ENCODE peak calls at places on chromosome 9, in four cellular contexts. One of them, this sample, is unnamed.
A peak's percentile ranks its signal among the peaks of the same experiment; 100 is the strongest.

GRCh38 chr9:114312513-114312875 is 10.4 kb upstream of the ORM1 start:
- DNase-seq in heart left ventricle: no peak
- DNase-seq in fibroblast of mammary gland: no peak
- DNase-seq in pancreas: no peak
- DNase-seq in this sample: no peak

GRCh38 chr9:114070188-114071103 is 7.7 kb downstream of the AMBP start:
- DNase-seq in fibroblast of mammary gland: no peak
- DNase-seq in pancreas: no peak
- DNase-seq in heart left ventricle: no peak
- DNase-seq in this sample: no peak

GRCh38 chr9:86500667-86501435 is 146.6 kb upstream of the TUT7 start:
- DNase-seq in heart left ventricle: no peak
- DNase-seq in pancreas: no peak
- DNase-seq in fibroblast of mammary gland: peak; percentile 95
- DNase-seq in this sample: peak; percentile 92

GRCh38 chr9:18526686-18527085 is 52.7 kb downstream of the ADAMTSL1 start:
- DNase-seq in heart left ventricle: no peak
- DNase-seq in pancreas: no peak
- DNase-seq in fibroblast of mammary gland: no peak
- DNase-seq in this sample: no peak

GRCh38 chr9:76926324-76926731 is 20.4 kb upstream of the PRUNE2 start:
- DNase-seq in pancreas: no peak
- DNase-seq in heart left ventricle: no peak
- DNase-seq in fibroblast of mammary gland: peak; percentile 98
- DNase-seq in this sample: peak; percentile 99

GRCh38 chr9:112558476-112558875 is 71.8 kb downstream of the KIAA1958 start:
- DNase-seq in fibroblast of mammary gland: peak; percentile 63
- DNase-seq in pancreas: no peak
- DNase-seq in heart left ventricle: no peak
- DNase-seq in this sample: peak; percentile 51

GRCh38 chr9:114798793-114799427 is 6.9 kb downstream of the TNFSF15 start:
- DNase-seq in fibroblast of mammary gland: no peak
- DNase-seq in heart left ventricle: no peak
- DNase-seq in pancreas: no peak
- DNase-seq in this sample: no peak

GRCh38 chr9:113528811-113529210 is 65.3 kb downstream of the RGS3 start:
- DNase-seq in pancreas: no peak
- DNase-seq in fibroblast of mammary gland: no peak
- DNase-seq in heart left ventricle: no peak
- DNase-seq in this sample: no peak

GRCh38 chr9:126939821-126940221 is 25.2 kb downstream of the RALGPS1 start:
- DNase-seq in pancreas: peak; percentile 53
- DNase-seq in heart left ventricle: no peak
- DNase-seq in fibroblast of mammary gland: no peak
- DNase-seq in this sample: no peak

GRCh38 chr9:6076856-6077255 is 61.4 kb upstream of the RANBP6 start:
- DNase-seq in heart left ventricle: no peak
- DNase-seq in fibroblast of mammary gland: peak; percentile 63
- DNase-seq in pancreas: no peak
- DNase-seq in this sample: peak; percentile 79

GRCh38 chr9:129624168-129624759 is 1.7 kb upstream of the NTMT1 start:
- DNase-seq in fibroblast of mammary gland: peak; percentile 60
- DNase-seq in pancreas: no peak
- DNase-seq in heart left ventricle: no peak
- DNase-seq in this sample: peak; percentile 60

GRCh38 chr9:12775373-12775962 is 648 bp downstream of the LURAP1L start:
- DNase-seq in pancreas: no peak
- DNase-seq in heart left ventricle: peak; percentile 29
- DNase-seq in fibroblast of mammary gland: no peak
- DNase-seq in this sample: no peak

GRCh38 chr9:82987370-82987769 is 75.6 kb downstream of the RASEF start:
- DNase-seq in pancreas: no peak
- DNase-seq in fibroblast of mammary gland: no peak
- DNase-seq in heart left ventricle: no peak
- DNase-seq in this sample: no peak

GRCh38 chr9:27497883-27498553 is 26.1 kb upstream of the IFNK start:
- DNase-seq in heart left ventricle: no peak
- DNase-seq in fibroblast of mammary gland: no peak
- DNase-seq in pancreas: no peak
- DNase-seq in this sample: no peak

GRCh38 chr9:132670359-132670815 is at the start of gene GTF3C4:
- DNase-seq in fibroblast of mammary gland: peak; percentile 75
- DNase-seq in heart left ventricle: peak; percentile 88
- DNase-seq in pancreas: peak; percentile 76
- DNase-seq in this sample: peak; percentile 82

GRCh38 chr9:18623201-18623600 is 149.2 kb downstream of the ADAMTSL1 start:
- DNase-seq in pancreas: no peak
- DNase-seq in heart left ventricle: no peak
- DNase-seq in fibroblast of mammary gland: no peak
- DNase-seq in this sample: no peak

GRCh38 chr9:81389569-81389993 is 299.8 kb downstream of the TLE1 start:
- DNase-seq in heart left ventricle: no peak
- DNase-seq in fibroblast of mammary gland: peak; percentile 98
- DNase-seq in pancreas: no peak
- DNase-seq in this sample: peak; percentile 96

GRCh38 chr9:94525396-94526035 is 29.4 kb upstream of the PCAT7 start:
- DNase-seq in pancreas: no peak
- DNase-seq in heart left ventricle: no peak
- DNase-seq in fibroblast of mammary gland: no peak
- DNase-seq in this sample: no peak

GRCh38 chr9:130282000-130282700 is 16.6 kb downstream of the HMCN2 start:
- DNase-seq in pancreas: no peak
- DNase-seq in heart left ventricle: no peak
- DNase-seq in fibroblast of mammary gland: no peak
- DNase-seq in this sample: no peak

GRCh38 chr9:88953401-88954029 is 37.8 kb upstream of the S1PR3 start:
- DNase-seq in pancreas: no peak
- DNase-seq in fibroblast of mammary gland: peak; percentile 88
- DNase-seq in heart left ventricle: no peak
- DNase-seq in this sample: peak; percentile 76

GRCh38 chr9:86629530-86629929 is 275.3 kb upstream of the TUT7 start:
- DNase-seq in pancreas: no peak
- DNase-seq in fibroblast of mammary gland: no peak
- DNase-seq in heart left ventricle: no peak
- DNase-seq in this sample: no peak

GRCh38 chr9:135079676-135080075 is 7.8 kb upstream of the OLFM1 start:
- DNase-seq in pancreas: no peak
- DNase-seq in heart left ventricle: peak; percentile 13
- DNase-seq in fibroblast of mammary gland: no peak
- DNase-seq in this sample: no peak

GRCh38 chr9:83920469-83920941 is 727 bp downstream of the KIF27 start:
- DNase-seq in pancreas: peak; percentile 61
- DNase-seq in heart left ventricle: no peak
- DNase-seq in fibroblast of mammary gland: peak; percentile 26
- DNase-seq in this sample: peak; percentile 61

GRCh38 chr9:84140535-84141101 is 160.0 kb downstream of the RMI1 start:
- DNase-seq in heart left ventricle: no peak
- DNase-seq in pancreas: no peak
- DNase-seq in fibroblast of mammary gland: peak; percentile 14
- DNase-seq in this sample: peak; percentile 16

GRCh38 chr9:103700558-103700957 is 393.6 kb upstream of the SMC2 start:
- DNase-seq in pancreas: no peak
- DNase-seq in fibroblast of mammary gland: no peak
- DNase-seq in heart left ventricle: no peak
- DNase-seq in this sample: no peak

GRCh38 chr9:98251554-98251953 is 3.9 kb downstream of the TBC1D2 start:
- DNase-seq in pancreas: no peak
- DNase-seq in heart left ventricle: no peak
- DNase-seq in fibroblast of mammary gland: peak; percentile 87
- DNase-seq in this sample: peak; percentile 85

GRCh38 chr9:88011005-88011766 is 36.9 kb upstream of the CDK20 start:
- DNase-seq in heart left ventricle: no peak
- DNase-seq in pancreas: no peak
- DNase-seq in fibroblast of mammary gland: peak; percentile 24
- DNase-seq in this sample: peak; percentile 11

GRCh38 chr9:84932915-84933527 is 263.5 kb downstream of the NTRK2 start:
- DNase-seq in pancreas: no peak
- DNase-seq in heart left ventricle: no peak
- DNase-seq in fibroblast of mammary gland: no peak
- DNase-seq in this sample: no peak

GRCh38 chr9:842918-843468 is 1.5 kb downstream of the DMRT1 start:
- DNase-seq in fibroblast of mammary gland: no peak
- DNase-seq in heart left ventricle: no peak
- DNase-seq in pancreas: no peak
- DNase-seq in this sample: no peak

GRCh38 chr9:846852-847251 is 5.4 kb downstream of the DMRT1 start:
- DNase-seq in fibroblast of mammary gland: no peak
- DNase-seq in pancreas: no peak
- DNase-seq in heart left ventricle: no peak
- DNase-seq in this sample: no peak

GRCh38 chr9:847505-847904 is 6.0 kb downstream of the DMRT1 start:
- DNase-seq in fibroblast of mammary gland: no peak
- DNase-seq in heart left ventricle: no peak
- DNase-seq in pancreas: no peak
- DNase-seq in this sample: no peak

GRCh38 chr9:840343-840742 is 1.2 kb upstream of the DMRT1 start:
- DNase-seq in fibroblast of mammary gland: no peak
- DNase-seq in pancreas: no peak
- DNase-seq in heart left ventricle: no peak
- DNase-seq in this sample: no peak

DNA sequence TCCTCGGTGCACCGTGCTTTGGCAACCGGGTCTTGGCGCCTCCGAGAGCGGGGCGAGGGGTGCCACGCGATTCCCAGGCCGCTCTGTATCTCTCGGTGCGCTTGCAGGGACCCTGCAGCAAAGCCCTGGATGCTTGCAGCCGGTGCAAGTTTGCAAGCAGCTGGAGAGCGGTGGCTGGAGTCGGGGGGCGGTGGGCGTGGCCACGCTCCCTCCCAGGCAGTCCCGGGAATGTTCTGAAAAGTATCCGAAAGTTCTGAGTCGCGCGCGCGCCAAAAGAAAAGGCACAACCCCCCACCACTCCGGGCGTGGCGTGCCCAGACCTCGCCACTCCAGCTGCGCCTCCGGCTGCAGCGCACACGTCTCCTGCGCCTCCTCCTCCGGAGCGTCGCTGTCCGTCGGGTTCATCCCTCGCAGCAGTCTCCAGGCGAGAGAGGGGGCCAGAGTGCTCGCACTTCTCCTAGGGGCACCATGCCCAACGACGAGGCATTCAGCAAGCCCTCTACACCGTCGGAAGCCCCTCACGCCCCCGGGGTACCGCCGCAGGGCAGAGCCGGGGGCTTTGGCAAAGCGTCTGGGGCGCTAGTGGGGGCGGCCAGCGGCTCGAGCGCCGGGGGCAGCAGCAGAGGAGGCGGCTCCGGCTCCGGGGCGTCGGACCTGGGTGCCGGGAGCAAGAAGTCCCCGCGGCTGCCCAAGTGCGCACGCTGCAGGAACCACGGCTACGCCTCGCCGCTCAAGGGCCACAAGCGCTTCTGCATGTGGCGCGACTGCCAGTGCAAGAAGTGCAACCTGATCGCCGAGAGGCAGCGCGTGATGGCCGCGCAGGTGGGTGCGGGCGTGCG is at the start of gene DMRT1:
- DNase-seq in fibroblast of mammary gland: no peak
- DNase-seq in heart left ventricle: no peak
- DNase-seq in pancreas: no peak
- DNase-seq in this sample: no peak
- H3K4me3 ChIP-seq in fibroblast of mammary gland: no peak within 1 kb of the TSS
- H3K4me3 ChIP-seq in heart left ventricle: no peak within 1 kb of the TSS
- H3K4me3 ChIP-seq in pancreas: no peak within 1 kb of the TSS
- H3K4me3 ChIP-seq in this sample: no peak within 1 kb of the TSS

GRCh38 chr9:136544549-136545064 is 1.2 kb downstream of the NOTCH1 start:
- DNase-seq in fibroblast of mammary gland: peak; percentile 15
- DNase-seq in pancreas: peak; percentile 92
- DNase-seq in heart left ventricle: peak; percentile 80
- DNase-seq in this sample: peak; percentile 37

GRCh38 chr9:136541709-136542108 is 4.1 kb downstream of the NOTCH1 start:
- DNase-seq in heart left ventricle: no peak
- DNase-seq in pancreas: no peak
- DNase-seq in fibroblast of mammary gland: no peak
- DNase-seq in this sample: no peak

GRCh38 chr9:136543830-136544548 is 1.9 kb downstream of the NOTCH1 start:
- DNase-seq in pancreas: peak; percentile 70
- DNase-seq in heart left ventricle: no peak
- DNase-seq in fibroblast of mammary gland: no peak
- DNase-seq in this sample: peak; percentile 12

GRCh38 chr9:136542246-136543041 is 3.4 kb downstream of the NOTCH1 start:
- DNase-seq in fibroblast of mammary gland: no peak
- DNase-seq in pancreas: no peak
- DNase-seq in heart left ventricle: no peak
- DNase-seq in this sample: no peak

DNA sequence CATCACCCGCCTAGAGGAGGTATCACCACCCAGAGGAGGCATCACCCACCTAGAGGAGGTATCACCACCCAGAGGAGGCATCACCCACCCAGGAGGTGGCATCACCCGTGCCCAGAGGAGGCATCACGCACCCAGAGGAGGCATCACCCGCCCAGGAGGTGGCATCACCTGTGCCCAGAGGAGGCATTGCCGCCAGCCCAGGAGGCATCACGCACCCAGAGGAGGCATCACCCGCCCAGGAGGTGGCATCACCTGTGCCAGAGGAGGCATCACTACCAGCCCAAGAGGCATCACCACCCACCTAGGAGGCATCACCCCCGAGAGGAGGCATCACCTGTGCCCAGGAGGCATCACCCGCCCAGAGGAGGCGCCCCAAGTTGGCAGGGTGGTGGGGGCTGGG is 2.6 kb downstream of the NOTCH1 start:
- DNase-seq in fibroblast of mammary gland: no peak
- DNase-seq in heart left ventricle: no peak
- DNase-seq in pancreas: no peak
- DNase-seq in this sample: no peak
- H3K4me3 ChIP-seq in fibroblast of mammary gland: no peak overlapping the region
- H3K4me3 ChIP-seq in heart left ventricle: peak overlapping the region; percentile 96
- H3K4me3 ChIP-seq in pancreas: peak overlapping the region; percentile 90
- H3K4me3 ChIP-seq in this sample: no peak overlapping the region

GRCh38 chr9:7376838-7377237 is 422.7 kb downstream of the DMAC1 start:
- DNase-seq in heart left ventricle: no peak
- DNase-seq in fibroblast of mammary gland: no peak
- DNase-seq in pancreas: no peak
- DNase-seq in this sample: no peak
- H3K4me3 ChIP-seq in heart left ventricle: no peak overlapping the region
- H3K4me3 ChIP-seq in fibroblast of mammary gland: no peak overlapping the region
- H3K4me3 ChIP-seq in pancreas: no peak overlapping the region
- H3K4me3 ChIP-seq in this sample: no peak overlapping the region

GRCh38 chr9:128218518-128219389 is 15.6 kb downstream of the DNM1 start:
- DNase-seq in pancreas: peak; percentile 98
- DNase-seq in fibroblast of mammary gland: peak; percentile 68
- DNase-seq in heart left ventricle: peak; percentile 86
- DNase-seq in this sample: peak; percentile 75
- H3K4me3 ChIP-seq in pancreas: peak overlapping the region; percentile 45
- H3K4me3 ChIP-seq in fibroblast of mammary gland: no peak overlapping the region
- H3K4me3 ChIP-seq in heart left ventricle: no peak overlapping the region
- H3K4me3 ChIP-seq in this sample: peak overlapping the region; percentile 24

GRCh38 chr9:124757589-124757988 is 13.5 kb downstream of the NR6A1 start:
- DNase-seq in fibroblast of mammary gland: no peak
- DNase-seq in heart left ventricle: no peak
- DNase-seq in pancreas: no peak
- DNase-seq in this sample: no peak
- H3K4me3 ChIP-seq in fibroblast of mammary gland: no peak overlapping the region
- H3K4me3 ChIP-seq in heart left ventricle: no peak overlapping the region
- H3K4me3 ChIP-seq in pancreas: peak overlapping the region; percentile 2
- H3K4me3 ChIP-seq in this sample: no peak overlapping the region

This sample was measured in cardiac fibroblast.